ENCODE peak calls at places on chromosomes 4 and X, in nine cellular contexts. One of them, this sample, is unnamed.

GRCh38 chrX:151155234-151155633 is 21.1 kb upstream of the GPR50 start:
- DNase-seq in NCI-H1417: no peak
- DNase-seq in fibroblast of lung: no peak
- DNase-seq in fibroblast of pulmonary artery: no peak
- DNase-seq in heart right ventricle: no peak
- DNase-seq in AG09319: no peak
- DNase-seq in NCI-H1105 treated with DMSO at 0.1 percent for 48 hours: no peak
- DNase-seq in stimulated activated CD8-positive, alpha-beta memory T cell treated with anti-CD3 and anti-CD28 coated beads, Interleukin-2, amount 100 ng/mL, for 48 hours: no peak
- DNase-seq in activated T-cell treated with anti-CD3 and anti-CD28 coated beads, Interleukin-2, amount 50 U/mL, for 72 hours: no peak
- DNase-seq in this sample: no peak

GRCh38 chrX:63350551-63350950 is 581 bp downstream of the SPIN4 start:
- DNase-seq in NCI-H1417: peak
- DNase-seq in fibroblast of lung: peak
- DNase-seq in fibroblast of pulmonary artery: no peak
- DNase-seq in heart right ventricle: no peak
- DNase-seq in AG09319: no peak
- DNase-seq in NCI-H1105 treated with DMSO at 0.1 percent for 48 hours: peak
- DNase-seq in stimulated activated CD8-positive, alpha-beta memory T cell treated with anti-CD3 and anti-CD28 coated beads, Interleukin-2, amount 100 ng/mL, for 48 hours: no peak
- DNase-seq in activated T-cell treated with anti-CD3 and anti-CD28 coated beads, Interleukin-2, amount 50 U/mL, for 72 hours: peak
- DNase-seq in this sample: no peak

GRCh38 chrX:138847930-138848329 is 136.4 kb upstream of the FGF13 start:
- DNase-seq in NCI-H1417: no peak
- DNase-seq in fibroblast of lung: peak
- DNase-seq in fibroblast of pulmonary artery: peak
- DNase-seq in heart right ventricle: no peak
- DNase-seq in AG09319: no peak
- DNase-seq in NCI-H1105 treated with DMSO at 0.1 percent for 48 hours: no peak
- DNase-seq in stimulated activated CD8-positive, alpha-beta memory T cell treated with anti-CD3 and anti-CD28 coated beads, Interleukin-2, amount 100 ng/mL, for 48 hours: no peak
- DNase-seq in activated T-cell treated with anti-CD3 and anti-CD28 coated beads, Interleukin-2, amount 50 U/mL, for 72 hours: no peak
- DNase-seq in this sample: no peak

GRCh38 chr4:90760059-90760458 is 632.9 kb downstream of the CCSER1 start:
- DNase-seq in NCI-H1417: no peak
- DNase-seq in fibroblast of lung: no peak
- DNase-seq in fibroblast of pulmonary artery: no peak
- DNase-seq in heart right ventricle: no peak
- DNase-seq in AG09319: no peak
- DNase-seq in NCI-H1105 treated with DMSO at 0.1 percent for 48 hours: no peak
- DNase-seq in stimulated activated CD8-positive, alpha-beta memory T cell treated with anti-CD3 and anti-CD28 coated beads, Interleukin-2, amount 100 ng/mL, for 48 hours: no peak
- DNase-seq in activated T-cell treated with anti-CD3 and anti-CD28 coated beads, Interleukin-2, amount 50 U/mL, for 72 hours: no peak
- DNase-seq in this sample: no peak

GRCh38 chr4:47705326-47705981 is 132.4 kb downstream of the CORIN start:
- DNase-seq in NCI-H1417: no peak
- DNase-seq in fibroblast of lung: peak
- DNase-seq in fibroblast of pulmonary artery: peak
- DNase-seq in heart right ventricle: no peak
- DNase-seq in AG09319: no peak
- DNase-seq in NCI-H1105 treated with DMSO at 0.1 percent for 48 hours: no peak
- DNase-seq in stimulated activated CD8-positive, alpha-beta memory T cell treated with anti-CD3 and anti-CD28 coated beads, Interleukin-2, amount 100 ng/mL, for 48 hours: no peak
- DNase-seq in activated T-cell treated with anti-CD3 and anti-CD28 coated beads, Interleukin-2, amount 50 U/mL, for 72 hours: no peak
- DNase-seq in this sample: no peak

GRCh38 chr4:96879527-96879926 is 1039.6 kb downstream of the PDHA2 start:
- DNase-seq in NCI-H1417: no peak
- DNase-seq in fibroblast of lung: no peak
- DNase-seq in fibroblast of pulmonary artery: no peak
- DNase-seq in heart right ventricle: no peak
- DNase-seq in AG09319: no peak
- DNase-seq in NCI-H1105 treated with DMSO at 0.1 percent for 48 hours: no peak
- DNase-seq in stimulated activated CD8-positive, alpha-beta memory T cell treated with anti-CD3 and anti-CD28 coated beads, Interleukin-2, amount 100 ng/mL, for 48 hours: no peak
- DNase-seq in activated T-cell treated with anti-CD3 and anti-CD28 coated beads, Interleukin-2, amount 50 U/mL, for 72 hours: no peak
- DNase-seq in this sample: no peak

GRCh38 chr4:101020956-101021355 is 326.4 kb downstream of the PPP3CA start:
- DNase-seq in NCI-H1417: no peak
- DNase-seq in fibroblast of lung: peak
- DNase-seq in fibroblast of pulmonary artery: peak
- DNase-seq in heart right ventricle: no peak
- DNase-seq in AG09319: no peak
- DNase-seq in NCI-H1105 treated with DMSO at 0.1 percent for 48 hours: no peak
- DNase-seq in stimulated activated CD8-positive, alpha-beta memory T cell treated with anti-CD3 and anti-CD28 coated beads, Interleukin-2, amount 100 ng/mL, for 48 hours: no peak
- DNase-seq in activated T-cell treated with anti-CD3 and anti-CD28 coated beads, Interleukin-2, amount 50 U/mL, for 72 hours: no peak
- DNase-seq in this sample: peak

GRCh38 chr4:93384211-93384610 is 444.3 kb upstream of the ATOH1 start:
- DNase-seq in NCI-H1417: no peak
- DNase-seq in fibroblast of lung: peak
- DNase-seq in fibroblast of pulmonary artery: no peak
- DNase-seq in heart right ventricle: no peak
- DNase-seq in AG09319: no peak
- DNase-seq in NCI-H1105 treated with DMSO at 0.1 percent for 48 hours: no peak
- DNase-seq in stimulated activated CD8-positive, alpha-beta memory T cell treated with anti-CD3 and anti-CD28 coated beads, Interleukin-2, amount 100 ng/mL, for 48 hours: no peak
- DNase-seq in activated T-cell treated with anti-CD3 and anti-CD28 coated beads, Interleukin-2, amount 50 U/mL, for 72 hours: no peak
- DNase-seq in this sample: no peak